ENCODE peak calls at places on chromosomes 1 and 21, in four cellular contexts. E is heart left ventricle; U is activated T-cell treated with anti-CD3 and anti-CD28 coated beads for 24 hours; R is stimulated activated CD4-positive, alpha-beta T cell treated with anti-CD3 and anti-CD28 coated beads, Interleukin-4, amount 100 ng/mL, for 24 hours. I is an unnamed sample.

GRCh38 chr1:170214117-170214979 is 68.6 kb downstream of the NTMT2 start:
- DNase-seq in U (no peak), E (no peak), R (no peak), I (no peak)

GRCh38 chr1:29290414-29290980 is 54.2 kb downstream of the PTPRU start:
- DNase-seq in U (no peak), E (no peak), R (no peak), I (no peak)

GRCh38 chr1:213657879-213658278 is 329.9 kb upstream of the PROX1 start:
- DNase-seq in U (no peak), E (no peak), R (no peak), I (no peak)

GRCh38 chr1:229669333-229669732 is 43.3 kb downstream of the URB2 start:
- DNase-seq in U (no peak), R (no peak), E (no peak), I (no peak)

GRCh38 chr1:209041936-209042335 is 541.6 kb upstream of the CAMK1G start:
- DNase-seq in E (no peak), U (no peak), R (no peak), I (no peak)

GRCh38 chr1:36351222-36351977 is 28.0 kb upstream of the EVA1B start:
- DNase-seq in E (peak), R (no peak), U (no peak), I (no peak)

GRCh38 chr1:174931214-174931613 is 68.5 kb upstream of the CACYBP start:
- DNase-seq in R (no peak), U (no peak), E (no peak), I (no peak)

GRCh38 chr1:36387141-36387949 is 1.6 kb upstream of the STK40 start:
- DNase-seq in U (no peak), R (no peak), E (no peak), I (no peak)

GRCh38 chr21:43937051-43937832 is 72.2 kb downstream of the AGPAT3 start:
- DNase-seq in R (no peak), U (no peak), E (no peak), I (no peak)

GRCh38 chr21:31446206-31446900 is 102.3 kb upstream of the TIAM1 start:
- DNase-seq in E (no peak), R (peak), U (peak), I (no peak)

GRCh38 chr1:174872615-174873058 is 127.1 kb upstream of the CACYBP start:
- DNase-seq in R (no peak), E (no peak), U (no peak), I (no peak)

GRCh38 chr1:94865369-94865768 is 45.2 kb downstream of the SLC44A3 start:
- DNase-seq in U (no peak), R (no peak), E (no peak), I (no peak)

GRCh38 chr1:226762988-226763740 is 24.1 kb upstream of the ITPKB start:
- DNase-seq in R (no peak), U (no peak), E (no peak), I (no peak)

GRCh38 chr1:229655781-229656180 is 29.7 kb downstream of the URB2 start:
- DNase-seq in U (no peak), R (no peak), E (no peak), I (no peak)